ENCODE peak calls at places on chromosomes 12 and 14, in five cellular contexts. K is IMR-90, Y is lung, R is PC-3, G is AG09309. X is an unnamed sample.

GRCh38 chr14:33682746-33683145 is 268.1 kb downstream of the EGLN3 start:
- DNase-seq in K (peak), Y (peak), R (no peak), G (no peak), X (no peak)

GRCh38 chr12:47745485-47746041 is 13.1 kb downstream of the RAPGEF3 start:
- DNase-seq in K (no peak), Y (no peak), R (no peak), G (no peak), X (no peak)

GRCh38 chr12:18644564-18644963 is 93.2 kb downstream of the PLCZ1 start:
- DNase-seq in K (no peak), Y (no peak), R (no peak), G (no peak), X (no peak)

GRCh38 chr12:64610092-64610659 is at the start of gene RASSF3:
- DNase-seq in K (peak), Y (peak), R (peak), G (no peak), X (no peak)

GRCh38 chr12:80208081-80208480 is 108.7 kb downstream of the OTOGL start:
- DNase-seq in K (no peak), Y (no peak), R (no peak), G (no peak), X (no peak)

GRCh38 chr12:67472551-67472950 is 176.0 kb upstream of the DYRK2 start:
- DNase-seq in K (no peak), Y (no peak), R (no peak), G (no peak), X (no peak)

GRCh38 chr14:74891870-74892269 is 10.2 kb downstream of the DLST start:
- DNase-seq in K (peak), Y (peak), R (no peak), G (no peak), X (no peak)

GRCh38 chr12:127559349-127560040 is 707.5 kb upstream of the TMEM132C start:
- DNase-seq in K (peak), Y (no peak), R (peak), G (peak), X (no peak)

GRCh38 chr14:32608880-32609279 is 279.8 kb downstream of the AKAP6 start:
- DNase-seq in K (no peak), Y (no peak), R (peak), G (no peak), X (no peak)

GRCh38 chr12:93097417-93097816 is 168.3 kb upstream of the EEA1 start:
- DNase-seq in K (no peak), Y (no peak), R (no peak), G (no peak), X (no peak)

GRCh38 chr12:93098077-93098476 is 169.0 kb upstream of the EEA1 start:
- DNase-seq in K (peak), Y (peak), R (peak), G (no peak), X (no peak)

GRCh38 chr12:93101367-93101766 is 172.3 kb upstream of the EEA1 start:
- DNase-seq in K (no peak), Y (no peak), R (no peak), G (no peak), X (no peak)

GRCh38 chr12:93100610-93101009 is 171.5 kb upstream of the EEA1 start:
- DNase-seq in K (no peak), Y (no peak), R (no peak), G (no peak), X (no peak)

GRCh38 chr12:93099777-93100176 is 170.7 kb upstream of the EEA1 start:
- DNase-seq in K (no peak), Y (no peak), R (no peak), G (no peak), X (no peak)
- TF ChIP-seq CTCF in K (no peak), Y (no peak), R (no peak), G (no peak), X (no peak)

GRCh38 chr14:58987601-58988000 is 200.9 kb upstream of the DAAM1 start:
- DNase-seq in K (no peak), Y (no peak), R (no peak), G (no peak), X (no peak)
- TF ChIP-seq CTCF in K (no peak), Y (no peak), R (no peak), G (no peak), X (no peak)

GRCh38 chr14:76057914-76058313 is 72.4 kb downstream of the IFT43 start:
- DNase-seq in K (no peak), Y (no peak), R (no peak), G (no peak), X (no peak)

GRCh38 chr14:76055330-76055729 is 69.8 kb downstream of the IFT43 start:
- DNase-seq in K (no peak), Y (no peak), R (no peak), G (no peak), X (no peak)

GRCh38 chr14:76053576-76054369 is 68.2 kb downstream of the IFT43 start:
- DNase-seq in K (no peak), Y (no peak), R (no peak), G (no peak), X (no peak)

GRCh38 chr14:76051717-76052459 is 66.3 kb downstream of the IFT43 start:
- DNase-seq in K (no peak), Y (no peak), R (no peak), G (no peak), X (no peak)

DNA sequence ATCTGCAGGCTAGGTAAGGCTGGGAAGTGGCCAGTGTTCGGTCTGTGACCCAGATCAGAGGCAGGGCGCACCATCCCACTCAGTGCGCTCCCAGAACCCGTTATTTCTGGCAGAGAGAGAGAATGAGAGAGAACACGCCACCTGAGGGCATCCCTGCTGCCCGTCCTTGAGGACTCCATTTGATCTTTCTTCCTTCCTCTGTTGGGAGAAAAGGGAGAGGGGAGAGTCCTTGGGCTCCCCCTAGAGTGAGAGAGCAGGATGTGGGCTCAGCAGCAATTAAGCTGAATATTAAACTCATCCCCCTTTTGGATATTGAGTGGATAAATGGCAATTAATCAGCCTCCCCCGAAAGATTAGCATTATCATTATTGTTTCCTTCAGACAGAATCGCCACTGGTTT is 70.6 kb downstream of the IFT43 start:
- DNase-seq in K (peak), Y (no peak), R (peak), G (no peak), X (no peak)
- TF ChIP-seq CTCF in K (peak), Y (no peak), R (peak), G (peak), X (peak)

GRCh38 chr12:101368016-101368415 is 39.6 kb downstream of the ARL1 start:
- DNase-seq in K (no peak), Y (no peak), R (no peak), G (no peak), X (no peak)
- TF ChIP-seq CTCF in K (no peak), Y (no peak), R (no peak), G (no peak), X (no peak)

DNA sequence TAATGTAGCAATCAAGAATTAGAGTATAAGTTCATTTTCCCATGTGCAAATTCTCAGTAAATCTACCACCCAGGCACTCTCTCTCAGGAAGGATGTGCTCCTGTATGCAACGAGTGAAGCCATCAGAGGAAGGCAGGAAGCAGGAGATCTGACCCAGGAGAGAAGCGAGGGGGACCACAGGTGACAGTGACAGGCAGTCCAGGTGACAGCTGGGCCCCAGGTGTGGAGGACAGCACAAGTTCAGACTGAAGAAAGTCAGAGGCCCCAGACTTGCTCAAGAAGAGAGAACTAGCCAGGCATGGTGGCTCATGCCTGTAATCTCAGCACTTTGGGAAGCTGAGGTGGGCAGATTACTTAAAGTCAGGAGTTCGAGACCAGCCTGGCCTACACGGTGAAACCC is 13.8 kb downstream of the CLMN start:
- DNase-seq in K (no peak), Y (no peak), R (no peak), G (no peak), X (peak)
- TF ChIP-seq CTCF in K (no peak), Y (no peak), R (no peak), G (no peak), X (no peak)

GRCh38 chr12:112091563-112091962 is 17.0 kb downstream of the NAA25 start:
- DNase-seq in K (no peak), Y (no peak), R (no peak), G (no peak), X (peak)

GRCh38 chr12:112087851-112088250 is 20.7 kb downstream of the NAA25 start:
- DNase-seq in K (peak), Y (no peak), R (no peak), G (no peak), X (no peak)

GRCh38 chr12:112087055-112087850 is 21.3 kb downstream of the NAA25 start:
- DNase-seq in K (no peak), Y (no peak), R (no peak), G (no peak), X (no peak)
- TF ChIP-seq CTCF in K (peak), Y (no peak), R (peak), G (peak), X (peak)

GRCh38 chr14:54774824-54775223 is 127.8 kb downstream of the GCH1 start:
- DNase-seq in K (no peak), Y (no peak), R (no peak), G (no peak), X (no peak)

GRCh38 chr14:54772451-54772881 is 130.2 kb downstream of the GCH1 start:
- DNase-seq in K (peak), Y (no peak), R (peak), G (no peak), X (no peak)

GRCh38 chr14:54771411-54772027 is 131.1 kb downstream of the GCH1 start:
- DNase-seq in K (no peak), Y (no peak), R (no peak), G (no peak), X (no peak)

GRCh38 chr14:54775486-54776100 is 127.0 kb downstream of the GCH1 start:
- DNase-seq in K (no peak), Y (no peak), R (no peak), G (no peak), X (no peak)

DNA sequence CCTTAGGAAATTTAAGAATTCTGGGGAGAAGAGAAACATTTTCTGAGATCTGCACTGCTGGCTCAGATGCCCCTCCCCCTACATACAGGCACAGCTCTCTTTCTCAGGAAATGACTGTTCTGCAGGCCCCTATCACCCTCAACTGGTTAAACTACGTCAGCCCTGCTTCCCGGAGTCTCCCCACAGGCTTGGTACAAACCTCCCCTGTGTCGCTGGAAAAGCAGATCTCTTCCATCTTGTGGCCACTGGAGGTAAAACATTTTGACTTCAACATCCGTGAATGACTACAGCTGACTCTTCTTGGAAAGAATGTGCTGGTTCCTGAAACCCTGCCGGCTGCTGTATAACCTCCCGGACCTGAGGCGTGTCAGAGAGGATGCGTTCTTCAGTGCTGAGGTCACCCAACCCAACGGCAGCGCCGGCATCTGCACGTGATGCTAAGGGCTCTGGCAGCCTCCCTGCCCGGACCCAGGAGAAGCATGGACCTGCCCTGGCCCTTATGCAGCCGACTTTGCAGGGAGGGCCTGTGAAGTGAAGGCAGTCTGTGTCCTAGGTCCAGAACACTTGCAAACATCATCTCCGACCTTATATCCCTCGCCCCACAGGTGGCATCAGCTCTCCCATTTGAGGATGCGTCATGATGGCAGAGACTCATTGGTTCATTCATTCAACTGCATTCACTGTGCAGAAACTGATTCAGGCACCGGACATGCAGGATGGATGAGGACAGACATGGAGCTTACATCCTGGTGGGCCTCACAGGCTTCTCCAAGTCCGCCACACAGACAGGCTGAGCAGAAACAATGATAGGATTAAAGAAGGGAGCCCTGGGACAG is 129.2 kb downstream of the GCH1 start:
- DNase-seq in K (peak), Y (peak), R (peak), G (peak), X (no peak)
- TF ChIP-seq CTCF in K (peak), Y (peak), R (peak), G (peak), X (peak)